ENCODE peak calls at places on chromosomes 12 and 14, in five cellular contexts. One of them, this sample, is unnamed.

GRCh38 chr12:53190108-53190729 is 9.5 kb upstream of the CSAD start:
- DNase-seq in HepG2: peak
- DNase-seq in SJSA1: no peak
- DNase-seq in GM13977: no peak
- DNase-seq in DMS 273 treated with DMSO at 0.1 percent for 48 hours: peak
- DNase-seq in this sample: no peak

GRCh38 chr12:3630111-3630510 is 122.8 kb downstream of the CRACR2A start:
- DNase-seq in GM13977: no peak
- DNase-seq in HepG2: no peak
- DNase-seq in SJSA1: no peak
- DNase-seq in DMS 273 treated with DMSO at 0.1 percent for 48 hours: no peak
- DNase-seq in this sample: no peak

GRCh38 chr14:54857830-54858269 is 44.8 kb downstream of the GCH1 start:
- DNase-seq in GM13977: peak
- DNase-seq in DMS 273 treated with DMSO at 0.1 percent for 48 hours: no peak
- DNase-seq in SJSA1: no peak
- DNase-seq in HepG2: no peak
- DNase-seq in this sample: peak

GRCh38 chr12:124745468-124745890 is 118.2 kb downstream of the SCARB1 start:
- DNase-seq in GM13977: no peak
- DNase-seq in DMS 273 treated with DMSO at 0.1 percent for 48 hours: no peak
- DNase-seq in HepG2: no peak
- DNase-seq in SJSA1: no peak
- DNase-seq in this sample: no peak

GRCh38 chr12:103505371-103506236 is 9.8 kb upstream of the C12orf42 start:
- DNase-seq in GM13977: peak
- DNase-seq in HepG2: no peak
- DNase-seq in DMS 273 treated with DMSO at 0.1 percent for 48 hours: no peak
- DNase-seq in SJSA1: no peak
- DNase-seq in this sample: peak

GRCh38 chr14:75123991-75124390 is 2.9 kb downstream of the NEK9 start:
- DNase-seq in SJSA1: peak
- DNase-seq in HepG2: no peak
- DNase-seq in GM13977: peak
- DNase-seq in DMS 273 treated with DMSO at 0.1 percent for 48 hours: no peak
- DNase-seq in this sample: no peak

GRCh38 chr12:5808956-5809355 is 136.1 kb downstream of the ANO2 start:
- DNase-seq in DMS 273 treated with DMSO at 0.1 percent for 48 hours: no peak
- DNase-seq in SJSA1: peak
- DNase-seq in HepG2: no peak
- DNase-seq in GM13977: no peak
- DNase-seq in this sample: no peak

GRCh38 chr12:124236651-124237050 is 58.2 kb upstream of the RFLNA start:
- DNase-seq in GM13977: no peak
- DNase-seq in SJSA1: no peak
- DNase-seq in HepG2: no peak
- DNase-seq in DMS 273 treated with DMSO at 0.1 percent for 48 hours: no peak
- DNase-seq in this sample: no peak

GRCh38 chr12:130673036-130673705 is 42.9 kb downstream of the RIMBP2 start:
- DNase-seq in SJSA1: no peak
- DNase-seq in DMS 273 treated with DMSO at 0.1 percent for 48 hours: no peak
- DNase-seq in GM13977: no peak
- DNase-seq in HepG2: no peak
- DNase-seq in this sample: no peak

GRCh38 chr14:52355016-52355430 is 40.9 kb downstream of the PTGER2 start:
- DNase-seq in HepG2: no peak
- DNase-seq in DMS 273 treated with DMSO at 0.1 percent for 48 hours: no peak
- DNase-seq in GM13977: no peak
- DNase-seq in SJSA1: peak
- DNase-seq in this sample: no peak

GRCh38 chr12:59452746-59453145 is 143.1 kb upstream of the SLC16A7 start:
- DNase-seq in GM13977: no peak
- DNase-seq in SJSA1: peak
- DNase-seq in DMS 273 treated with DMSO at 0.1 percent for 48 hours: peak
- DNase-seq in HepG2: no peak
- DNase-seq in this sample: no peak

GRCh38 chr14:46048127-46048526 is 603.5 kb downstream of the RPL10L start:
- DNase-seq in GM13977: no peak
- DNase-seq in HepG2: peak
- DNase-seq in SJSA1: peak
- DNase-seq in DMS 273 treated with DMSO at 0.1 percent for 48 hours: no peak
- DNase-seq in this sample: peak

GRCh38 chr14:52313903-52314481 is at the start of gene PTGER2:
- DNase-seq in DMS 273 treated with DMSO at 0.1 percent for 48 hours: no peak
- DNase-seq in GM13977: peak
- DNase-seq in HepG2: no peak
- DNase-seq in SJSA1: peak
- DNase-seq in this sample: no peak

GRCh38 chr14:28756896-28757570 is 9.6 kb upstream of the FOXG1 start:
- DNase-seq in GM13977: peak
- DNase-seq in HepG2: peak
- DNase-seq in DMS 273 treated with DMSO at 0.1 percent for 48 hours: no peak
- DNase-seq in SJSA1: no peak
- DNase-seq in this sample: no peak

GRCh38 chr12:130127527-130127908 is 34.7 kb upstream of the FZD10 start:
- DNase-seq in HepG2: no peak
- DNase-seq in SJSA1: no peak
- DNase-seq in DMS 273 treated with DMSO at 0.1 percent for 48 hours: no peak
- DNase-seq in GM13977: no peak
- DNase-seq in this sample: no peak

GRCh38 chr14:90715993-90716392 is 100.2 kb downstream of the TTC7B start:
- DNase-seq in DMS 273 treated with DMSO at 0.1 percent for 48 hours: no peak
- DNase-seq in SJSA1: no peak
- DNase-seq in GM13977: no peak
- DNase-seq in HepG2: no peak
- DNase-seq in this sample: no peak

GRCh38 chr14:99660794-99661193 is 15.9 kb downstream of the HHIPL1 start:
- DNase-seq in GM13977: no peak
- DNase-seq in HepG2: no peak
- DNase-seq in SJSA1: peak
- DNase-seq in DMS 273 treated with DMSO at 0.1 percent for 48 hours: no peak
- DNase-seq in this sample: no peak

GRCh38 chr12:68958337-68958736 is 25.4 kb upstream of the CPM start:
- DNase-seq in SJSA1: no peak
- DNase-seq in DMS 273 treated with DMSO at 0.1 percent for 48 hours: no peak
- DNase-seq in HepG2: no peak
- DNase-seq in GM13977: peak
- DNase-seq in this sample: peak

GRCh38 chr12:101670007-101670671 is 27.3 kb upstream of the CHPT1 start:
- DNase-seq in DMS 273 treated with DMSO at 0.1 percent for 48 hours: no peak
- DNase-seq in HepG2: peak
- DNase-seq in SJSA1: no peak
- DNase-seq in GM13977: peak
- DNase-seq in this sample: no peak

GRCh38 chr12:10959777-10960176 is 20.7 kb upstream of the TAS2R14 start:
- DNase-seq in DMS 273 treated with DMSO at 0.1 percent for 48 hours: no peak
- DNase-seq in HepG2: peak
- DNase-seq in SJSA1: no peak
- DNase-seq in GM13977: no peak
- DNase-seq in this sample: no peak

GRCh38 chr12:108570743-108571603 is 8.6 kb downstream of the ISCU start:
- DNase-seq in HepG2: peak
- DNase-seq in GM13977: no peak
- DNase-seq in DMS 273 treated with DMSO at 0.1 percent for 48 hours: no peak
- DNase-seq in SJSA1: peak
- DNase-seq in this sample: no peak

GRCh38 chr12:6821271-6821673 is 349 bp upstream of the GPR162 start:
- DNase-seq in SJSA1: no peak
- DNase-seq in GM13977: no peak
- DNase-seq in HepG2: no peak
- DNase-seq in DMS 273 treated with DMSO at 0.1 percent for 48 hours: peak
- DNase-seq in this sample: no peak

GRCh38 chr14:84254205-84254788 is 1275.6 kb upstream of the FLRT2 start:
- DNase-seq in DMS 273 treated with DMSO at 0.1 percent for 48 hours: no peak
- DNase-seq in SJSA1: no peak
- DNase-seq in GM13977: no peak
- DNase-seq in HepG2: no peak
- DNase-seq in this sample: no peak

GRCh38 chr14:63896278-63896720 is 43.5 kb downstream of the SYNE2 start:
- DNase-seq in SJSA1: peak
- DNase-seq in HepG2: peak
- DNase-seq in GM13977: no peak
- DNase-seq in DMS 273 treated with DMSO at 0.1 percent for 48 hours: no peak
- DNase-seq in this sample: no peak

GRCh38 chr14:34252227-34252626 is 209.8 kb downstream of the SPTSSA start:
- DNase-seq in SJSA1: no peak
- DNase-seq in GM13977: no peak
- DNase-seq in DMS 273 treated with DMSO at 0.1 percent for 48 hours: no peak
- DNase-seq in HepG2: no peak
- DNase-seq in this sample: no peak

GRCh38 chr12:53785161-53785560 is 33.4 kb upstream of the CISTR start:
- DNase-seq in SJSA1: no peak
- DNase-seq in DMS 273 treated with DMSO at 0.1 percent for 48 hours: no peak
- DNase-seq in HepG2: no peak
- DNase-seq in GM13977: no peak
- DNase-seq in this sample: no peak

This sample was measured in GM12878.